ENCODE peak calls at places on chromosomes 12 and 14, in ten cellular contexts. T is body of pancreas, A is prostate gland, V is ascending aorta, M is GM23248, D is left ventricle myocardium inferior, P is small intestine, S is Peyer's patch, Z is A673, C is keratinocyte. G is an unnamed sample.

GRCh38 chr12:5909560-5909959 is 35.5 kb downstream of the ANO2 start:
- DNase-seq in P (no peak), M (no peak), A (no peak), D (no peak), Z (no peak), V (peak; percentile 35), C (no peak), S (no peak), T (no peak), G (no peak)

GRCh38 chr12:27936196-27936595 is 36.3 kb downstream of the PTHLH start:
- DNase-seq in T (no peak), P (no peak), D (no peak), S (no peak), V (no peak), Z (no peak), M (peak; percentile 49), A (no peak), C (no peak), G (no peak)

GRCh38 chr12:47939009-47939601 is 24.3 kb upstream of the TMEM106C start:
- DNase-seq in V (peak; percentile 47), C (no peak), A (no peak), S (peak; percentile 87), D (peak; percentile 65), M (no peak), P (peak; percentile 99), Z (no peak), T (peak; percentile 44), G (peak; percentile 62)

GRCh38 chr12:121812320-121812871 is 8.6 kb downstream of the SETD1B start:
- DNase-seq in S (peak; percentile 90), V (no peak), M (peak; percentile 87), T (peak; percentile 84), Z (peak; percentile 64), A (peak; percentile 63), D (peak; percentile 83), C (no peak), P (peak; percentile 81), G (no peak)

GRCh38 chr14:92676448-92677086 is 71.9 kb downstream of the LGMN start:
- DNase-seq in S (no peak), M (no peak), V (no peak), C (no peak), T (no peak), Z (no peak), P (no peak), D (no peak), A (no peak), G (no peak)

GRCh38 chr14:80996049-80996901 is 40.9 kb downstream of the TSHR start:
- DNase-seq in D (no peak), T (peak; percentile 26), C (peak; percentile 30), Z (peak; percentile 81), A (peak; percentile 42), M (peak; percentile 93), V (no peak), S (no peak), P (peak; percentile 51), G (no peak)

GRCh38 chr14:35998303-35998702 is 172.2 kb downstream of the BRMS1L start:
- DNase-seq in C (no peak), P (peak; percentile 55), T (no peak), Z (no peak), V (no peak), D (no peak), M (no peak), A (no peak), S (no peak), G (no peak)

GRCh38 chr14:90900712-90901111 is 84.5 kb upstream of the TTC7B start:
- DNase-seq in D (no peak), T (no peak), S (no peak), A (no peak), M (peak; percentile 35), P (no peak), V (no peak), C (no peak), Z (no peak), G (no peak)

GRCh38 chr14:29166507-29166906 is 399.9 kb downstream of the FOXG1 start:
- DNase-seq in T (no peak), P (peak; percentile 0), M (no peak), V (no peak), Z (no peak), S (no peak), C (no peak), D (no peak), A (no peak), G (no peak)

GRCh38 chr12:123404581-123404980 is 20.6 kb downstream of the KMT5A start:
- DNase-seq in A (no peak), D (no peak), C (no peak), S (no peak), P (no peak), M (no peak), V (no peak), Z (no peak), T (no peak), G (no peak)

GRCh38 chr12:132466241-132467188 is 23.4 kb upstream of the FBRSL1 start:
- DNase-seq in D (no peak), M (no peak), C (no peak), T (peak; percentile 54), V (no peak), S (no peak), P (peak; percentile 49), A (no peak), Z (peak; percentile 35), G (no peak)

GRCh38 chr12:53966385-53967133 is 6.4 kb upstream of the HOXC11 start:
- DNase-seq in Z (no peak), T (no peak), P (no peak), V (no peak), S (no peak), C (no peak), A (no peak), M (no peak), D (no peak), G (no peak)

GRCh38 chr12:92134638-92135274 is 10.9 kb downstream of the BTG1 start:
- DNase-seq in S (no peak), T (no peak), Z (peak; percentile 38), V (no peak), M (peak; percentile 85), A (no peak), D (no peak), C (no peak), P (no peak), G (no peak)

GRCh38 chr12:14275886-14276285 is 89.6 kb upstream of the ATF7IP start:
- DNase-seq in D (no peak), V (no peak), M (no peak), Z (no peak), A (no peak), P (no peak), S (no peak), T (no peak), C (no peak), G (no peak)

GRCh38 chr12:14273911-14274306 is 91.6 kb upstream of the ATF7IP start:
- DNase-seq in S (no peak), T (no peak), C (no peak), A (no peak), M (peak; percentile 25), Z (no peak), D (no peak), P (no peak), V (no peak), G (no peak)

GRCh38 chr12:14278294-14278953 is 87.1 kb upstream of the ATF7IP start:
- DNase-seq in V (no peak), A (peak; percentile 43), Z (no peak), D (no peak), S (no peak), M (no peak), P (no peak), C (no peak), T (no peak), G (no peak)

GRCh38 chr12:14272954-14273910 is 92.2 kb upstream of the ATF7IP start:
- DNase-seq in M (no peak), C (peak; percentile 78), S (no peak), T (peak; percentile 31), V (no peak), P (no peak), D (no peak), Z (peak; percentile 58), A (peak; percentile 45), G (no peak)

GRCh38 chr12:14275111-14275510 is 90.4 kb upstream of the ATF7IP start:
- DNase-seq in S (no peak), P (no peak), V (no peak), C (no peak), M (no peak), T (no peak), Z (no peak), A (no peak), D (no peak), G (no peak)
- H3K4me1 ChIP-seq in S (no peaks in the 10 kb centered on the region), P (no peaks in the 10 kb centered on the region), V (no peaks in the 10 kb centered on the region), C (peaks cover 14% of the 10 kb centered on the region), M (no peaks in the 10 kb centered on the region), T (peaks cover 8% of the 10 kb centered on the region), Z (peaks cover 10% of the 10 kb centered on the region), A (no peaks in the 10 kb centered on the region), D (no peaks in the 10 kb centered on the region), G (no peaks in the 10 kb centered on the region)

GRCh38 chr12:131402781-131403396 is 308.0 kb upstream of the SFSWAP start:
- DNase-seq in S (no peak), D (no peak), P (no peak), C (no peak), V (no peak), T (no peak), A (no peak), M (no peak), Z (no peak), G (no peak)
- H3K27me3 ChIP-seq in S (no peaks in the 10 kb centered on the region), D (peaks cover 20% of the 10 kb centered on the region), P (no peaks in the 10 kb centered on the region), C (no peaks in the 10 kb centered on the region), V (no peaks in the 10 kb centered on the region), T (no peaks in the 10 kb centered on the region), A (no peaks in the 10 kb centered on the region), M (no peaks in the 10 kb centered on the region), Z (peaks cover 14% of the 10 kb centered on the region), G (peaks cover 4% of the 10 kb centered on the region)

DNA sequence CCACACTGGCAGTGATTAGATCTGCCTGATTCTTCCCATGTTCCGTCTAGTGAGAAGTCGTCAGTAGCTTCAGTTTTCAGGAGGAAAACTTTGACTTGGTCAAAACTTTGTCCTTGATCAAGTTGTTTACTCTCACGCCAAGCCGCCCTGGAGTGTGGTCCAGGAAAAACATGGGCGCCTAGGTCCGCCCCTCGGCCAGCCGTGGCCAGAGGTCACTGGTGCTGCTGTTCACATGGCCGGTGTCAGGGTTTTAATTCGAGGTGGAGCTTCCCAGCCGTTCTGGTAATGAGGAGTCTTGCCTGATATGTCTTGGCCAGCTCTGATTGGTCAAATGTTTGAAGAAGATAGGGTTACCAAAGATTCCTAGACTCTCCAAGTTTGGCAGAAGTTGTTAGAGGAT is 71.5 kb downstream of the PPP2R5C start:
- DNase-seq in D (no peak), V (no peak), S (no peak), P (no peak), T (peak; percentile 65), A (no peak), M (no peak), Z (no peak), C (no peak), G (no peak)
- H3K4me1 ChIP-seq in D (peaks cover 99% of the 10 kb centered on the region), V (peaks cover 28% of the 10 kb centered on the region), S (peaks cover 38% of the 10 kb centered on the region), P (peaks cover 3% of the 10 kb centered on the region), T (peaks cover 49% of the 10 kb centered on the region), A (peaks cover 3% of the 10 kb centered on the region), M (peaks cover 22% of the 10 kb centered on the region), Z (no peaks in the 10 kb centered on the region), C (peaks cover 2% of the 10 kb centered on the region), G (peaks cover 96% of the 10 kb centered on the region)

DNA sequence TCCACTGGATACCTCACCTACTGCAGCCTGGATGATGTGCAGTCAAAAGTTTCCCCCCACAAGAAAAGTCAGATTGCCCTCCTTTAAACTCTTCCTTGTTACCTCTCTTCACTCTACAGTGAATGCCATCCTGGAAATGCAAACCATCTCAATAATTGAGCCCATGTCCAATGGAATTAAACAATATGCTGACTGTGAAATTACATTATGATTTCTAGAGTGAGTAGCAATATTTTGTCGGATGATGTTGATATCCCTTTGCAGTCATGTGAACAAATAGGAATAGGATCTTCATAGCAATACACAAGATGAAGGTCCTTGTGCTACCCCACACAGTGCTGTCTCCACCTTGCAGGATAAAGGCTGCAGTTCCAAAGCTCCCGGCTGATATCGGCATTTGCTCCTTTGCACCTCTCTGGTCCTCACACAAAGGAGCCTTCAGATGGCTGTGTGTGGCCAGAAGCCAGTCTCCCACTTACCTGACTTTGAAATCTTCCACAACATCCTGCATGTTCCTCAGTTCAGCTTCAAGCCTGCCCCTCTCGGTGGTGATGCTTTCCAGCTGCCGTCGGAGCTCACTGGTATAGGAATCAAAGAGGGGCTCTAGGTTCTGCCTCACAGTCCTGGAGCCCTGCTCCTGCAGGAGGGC is 1.5 kb downstream of the KRT75 start:
- DNase-seq in S (no peak), A (no peak), D (no peak), V (no peak), T (no peak), C (no peak), P (no peak), Z (no peak), M (no peak), G (no peak)
- H3K27me3 ChIP-seq in S (no peaks in the 10 kb centered on the region), A (no peaks in the 10 kb centered on the region), D (peaks cover 74% of the 10 kb centered on the region), V (no peaks in the 10 kb centered on the region), T (no peaks in the 10 kb centered on the region), C (no peaks in the 10 kb centered on the region), P (peaks cover 3% of the 10 kb centered on the region), Z (peaks cover 43% of the 10 kb centered on the region), M (peaks cover 32% of the 10 kb centered on the region), G (no peaks in the 10 kb centered on the region)

G was measured in heart right ventricle.